ENCODE peak calls at places on chromosomes 16 and 17, in four cellular contexts. B is AG09309, L is AG04450, F is left colon. N is an unnamed sample.

GRCh38 chr17:70074991-70075390 is at the start of gene KCNJ16:
- DNase-seq in F (peak; percentile 41), L (no peak), B (no peak), N (no peak)

GRCh38 chr17:57045868-57046671 is 39.0 kb upstream of the AKAP1 start:
- DNase-seq in L (no peak), B (no peak), F (peak; percentile 37), N (no peak)

GRCh38 chr17:41705271-41705991 is 6.7 kb upstream of the GAST start:
- DNase-seq in B (no peak), F (no peak), L (no peak), N (no peak)

GRCh38 chr16:4090476-4090875 is 25.8 kb downstream of the ADCY9 start:
- DNase-seq in B (no peak), L (no peak), F (peak; percentile 53), N (no peak)

GRCh38 chr17:71801301-71801700 is 319.5 kb upstream of the SOX9 start:
- DNase-seq in B (peak; percentile 23), F (no peak), L (no peak), N (peak; percentile 88)

GRCh38 chr17:35973333-35974260 is 7.7 kb downstream of the CCL16 start:
- DNase-seq in L (no peak), B (no peak), F (no peak), N (peak; percentile 3)

GRCh38 chr17:55580596-55581133 is 69.4 kb upstream of the SMIM36 start:
- DNase-seq in B (no peak), L (no peak), F (no peak), N (no peak)

GRCh38 chr17:2709173-2709661 is 2.3 kb downstream of the CLUH start:
- DNase-seq in L (no peak), B (no peak), F (peak; percentile 87), N (no peak)

GRCh38 chr16:22770866-22771265 is 43.1 kb upstream of the HS3ST2 start:
- DNase-seq in B (no peak), L (no peak), F (no peak), N (no peak)

GRCh38 chr16:1729026-1729425 is 23.0 kb downstream of the MAPK8IP3 start:
- DNase-seq in F (no peak), B (no peak), L (no peak), N (no peak)

GRCh38 chr17:42676424-42677011 is at the start of gene PLEKHH3:
- DNase-seq in B (no peak), L (no peak), F (no peak), N (no peak)

GRCh38 chr17:1629647-1630310 is 1.1 kb upstream of the SLC43A2 start:
- DNase-seq in B (no peak), F (peak; percentile 87), L (no peak), N (no peak)

GRCh38 chr16:72621651-72622050 is 426.3 kb downstream of the ZFHX3 start:
- DNase-seq in F (no peak), B (peak; percentile 8), L (peak; percentile 26), N (no peak)

GRCh38 chr17:77744268-77744988 is 214.1 kb upstream of the TNRC6C start:
- DNase-seq in L (no peak), B (no peak), F (no peak), N (no peak)

GRCh38 chr16:55044366-55044975 is 113.8 kb downstream of the IRX5 start:
- DNase-seq in F (no peak), L (no peak), B (no peak), N (no peak)

GRCh38 chr17:10737168-10737622 is 7.4 kb upstream of the TMEM220 start:
- DNase-seq in F (peak; percentile 75), B (no peak), L (peak; percentile 24), N (no peak)

GRCh38 chr16:2060346-2060745 is 12.6 kb downstream of the TSC2 start:
- DNase-seq in L (no peak), B (no peak), F (no peak), N (no peak)

GRCh38 chr17:3981455-3981854 is 17.2 kb upstream of the ATP2A3 start:
- DNase-seq in F (no peak), L (no peak), B (no peak), N (no peak)

GRCh38 chr17:13544292-13544691 is 57.4 kb downstream of the HS3ST3A1 start:
- DNase-seq in B (peak; percentile 83), F (no peak), L (peak; percentile 93), N (peak; percentile 84)

GRCh38 chr16:49911430-49911829 is 55.5 kb upstream of the ZNF423 start:
- DNase-seq in B (no peak), F (no peak), L (no peak), N (no peak)

GRCh38 chr17:72494576-72494975 is 373.8 kb downstream of the SOX9 start:
- DNase-seq in F (no peak), L (no peak), B (no peak), N (no peak)

GRCh38 chr16:81494888-81495287 is 50.3 kb downstream of the CMIP start:
- DNase-seq in F (no peak), B (no peak), L (no peak), N (no peak)

GRCh38 chr17:75065562-75066151 is 18.6 kb downstream of the KCTD2 start:
- DNase-seq in L (no peak), F (no peak), B (no peak), N (no peak)

GRCh38 chr16:86027366-86028126 is 128.6 kb downstream of the IRF8 start:
- DNase-seq in L (no peak), F (peak; percentile 40), B (no peak), N (no peak)

GRCh38 chr17:69516225-69516624 is 101.7 kb downstream of the MAP2K6 start:
- DNase-seq in B (no peak), L (no peak), F (no peak), N (no peak)

GRCh38 chr17:7884581-7885356 is 3.8 kb upstream of the CHD3 start:
- DNase-seq in F (peak; percentile 50), L (no peak), B (no peak), N (no peak)

GRCh38 chr16:72501739-72502653 is 330.0 kb upstream of the PMFBP1 start:
- DNase-seq in B (peak; percentile 46), F (peak; percentile 60), L (peak; percentile 45), N (peak; percentile 31)

GRCh38 chr16:87956169-87956770 is 5.0 kb downstream of the BANP start:
- DNase-seq in F (peak; percentile 55), L (no peak), B (no peak), N (no peak)

GRCh38 chr16:85187002-85187401 is 74.7 kb upstream of the CIBAR2 start:
- DNase-seq in L (no peak), B (no peak), F (no peak), N (no peak)

GRCh38 chr16:81645303-81645702 is 133.8 kb upstream of the PLCG2 start:
- DNase-seq in F (no peak), B (peak; percentile 67), L (peak; percentile 42), N (peak; percentile 65)